ENCODE peak calls at places on chromosomes 12 and 14, in ten cellular contexts. L, G, K, N, H, V, J, M, R and A are unnamed samples. For H3K9me3, the result is how much of the 10 kb centered on the place peaks cover.

GRCh38 chr12:100141666-100141997 is 1.0 kb downstream of the BLTP3B start:
- DNase-seq in M (peak), V (peak), J (peak), K (peak), R (no peak), N (no peak), H (peak), L (no peak), G (no peak), A (no peak)

GRCh38 chr12:131415781-131416180 is 295.1 kb upstream of the SFSWAP start:
- DNase-seq in H (no peak), G (no peak), M (no peak), N (peak), V (no peak), J (no peak), R (peak), L (peak), K (peak), A (no peak)

GRCh38 chr14:53356361-53357150 is 203.4 kb upstream of the DDHD1 start:
- DNase-seq in G (no peak), K (no peak), H (no peak), N (no peak), R (peak), V (no peak), J (no peak), M (no peak), L (no peak), A (no peak)

GRCh38 chr12:91023326-91024004 is 18.7 kb upstream of the EPYC start:
- DNase-seq in J (no peak), G (no peak), L (no peak), R (no peak), V (peak), K (peak), H (no peak), N (no peak), M (peak), A (no peak)

GRCh38 chr12:24042651-24043050 is 93.2 kb upstream of the SOX5 start:
- DNase-seq in R (no peak), L (no peak), K (no peak), J (no peak), G (no peak), V (no peak), N (no peak), M (no peak), H (no peak), A (no peak)

GRCh38 chr12:56333197-56333678 is 562 bp downstream of the PAN2 start:
- DNase-seq in K (no peak), L (no peak), H (peak), R (no peak), V (peak), J (no peak), G (no peak), M (no peak), N (no peak), A (no peak)

GRCh38 chr12:15532364-15532977 is 210.2 kb downstream of the PTPRO start:
- DNase-seq in H (no peak), N (no peak), K (peak), J (no peak), G (no peak), L (peak), M (peak), R (peak), V (no peak), A (no peak)

GRCh38 chr14:29580763-29581162 is 346.9 kb downstream of the PRKD1 start:
- DNase-seq in G (no peak), L (no peak), N (no peak), R (no peak), M (no peak), J (no peak), H (no peak), K (no peak), V (no peak), A (no peak)

GRCh38 chr14:96962337-96962736 is 165.2 kb downstream of the VRK1 start:
- DNase-seq in H (no peak), K (no peak), J (no peak), L (no peak), N (no peak), G (no peak), V (no peak), R (no peak), M (no peak), A (no peak)

GRCh38 chr14:105023791-105024480 is 3.1 kb upstream of the CDCA4 start:
- DNase-seq in G (no peak), K (peak), R (no peak), N (no peak), J (no peak), V (peak), M (no peak), H (no peak), L (no peak), A (no peak)

GRCh38 chr12:104941454-104941853 is 16.6 kb downstream of the SLC41A2 start:
- DNase-seq in J (no peak), N (no peak), G (no peak), L (no peak), M (no peak), R (no peak), K (no peak), H (no peak), V (no peak), A (no peak)

DNA sequence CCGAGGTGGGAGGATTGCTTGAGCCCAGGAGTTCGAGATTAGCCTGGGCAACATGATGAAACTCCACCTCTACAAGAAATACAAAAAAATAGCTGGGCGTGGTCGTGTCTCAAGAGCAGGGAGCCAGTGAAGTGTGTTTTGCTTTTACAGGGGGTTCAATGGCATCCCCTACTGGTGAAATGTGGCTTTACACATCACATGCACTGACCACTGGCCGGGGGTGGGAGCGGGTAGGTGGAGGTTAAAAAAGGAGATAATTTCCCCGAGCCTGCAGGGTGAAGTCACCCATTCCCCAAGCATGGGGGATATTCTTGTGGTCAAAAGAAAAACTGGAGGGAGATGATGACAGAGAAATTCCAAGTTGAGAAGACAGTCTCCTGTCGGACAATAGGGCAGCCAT is 63.6 kb upstream of the PWP1 start:
- DNase-seq in V (no peak), J (no peak), K (peak), G (no peak), L (peak), H (no peak), N (no peak), R (peak), M (peak), A (no peak)
- TF ChIP-seq CTCF in V (peak), J (peak), K (peak), G (peak), L (peak), H (no peak), N (peak), R (peak), M (peak), A (no peak)

GRCh38 chr14:74240794-74241610 is 1.8 kb downstream of the VSX2 start:
- DNase-seq in N (no peak), R (peak), G (no peak), V (no peak), M (no peak), H (peak), L (no peak), J (no peak), K (no peak), A (no peak)
- H3K4me3 ChIP-seq in N (peak), R (peak), G (peak), V (no peak), M (peak), H (no peak), L (no peak), J (no peak), K (no peak), A (no peak)

DNA sequence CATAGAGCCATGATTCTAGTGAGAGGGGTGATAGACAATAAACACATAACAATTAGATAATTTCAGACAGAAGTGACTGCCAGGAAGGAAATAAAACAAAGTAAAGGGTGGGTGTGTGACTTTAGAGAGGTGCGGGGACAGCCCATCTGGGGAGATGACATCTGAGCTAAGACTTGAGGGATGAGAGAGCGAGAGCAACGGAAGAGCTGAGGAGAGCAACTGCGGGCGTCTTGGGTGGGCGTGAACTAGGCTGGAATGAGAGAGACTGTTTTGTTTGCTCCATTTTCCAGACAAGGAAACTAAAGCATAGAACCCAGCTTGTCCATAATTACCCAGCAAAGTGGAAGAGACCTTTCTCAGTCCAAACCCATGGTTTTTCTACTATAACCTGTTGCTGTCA is 25.3 kb downstream of the NRXN3 start:
- DNase-seq in H (no peak), V (no peak), K (no peak), L (no peak), N (no peak), J (no peak), R (no peak), G (no peak), M (no peak), A (no peak)
- H3K9me3 ChIP-seq in H (under half), V (under half), K (under half), L (under half), N (under half), J (under half), R (under half), G (under half), M (under half), A (under half)

GRCh38 chr12:60106207-60106606 is 510.4 kb downstream of the SLC16A7 start:
- DNase-seq in R (no peak), K (peak), L (no peak), V (no peak), H (no peak), G (no peak), J (no peak), N (no peak), M (peak), A (no peak)
- TF ChIP-seq CTCF in R (peak), K (peak), L (no peak), V (no peak), H (no peak), G (no peak), J (no peak), N (no peak), M (peak), A (no peak)